ENCODE peak calls at places on chromosomes 16 and 17, in four cellular contexts. K, V, Q and P are unnamed samples.
A peak's percentile ranks its signal among the peaks of the same experiment; 100 is the strongest.

GRCh38 chr16:80936410-80936809 is 70.3 kb downstream of the CMC2 start:
- DNase-seq in Q (no peak), V (no peak), K (no peak), P (no peak)

GRCh38 chr17:43377056-43377810 is 21.6 kb upstream of the ARL4D start:
- DNase-seq in K (no peak), V (no peak), Q (no peak), P (no peak)

GRCh38 chr16:12801511-12802042 is 2.1 kb downstream of the CPPED1 start:
- DNase-seq in Q (no peak), V (peak; percentile 14), K (no peak), P (no peak)

GRCh38 chr17:78122221-78122990 is 6.1 kb downstream of the TMC6 start:
- DNase-seq in Q (no peak), V (no peak), K (no peak), P (no peak)

GRCh38 chr17:14300628-14301278 is at the start of gene HS3ST3B1:
- DNase-seq in V (peak; percentile 40), K (peak; percentile 93), Q (peak; percentile 98), P (peak; percentile 98)

GRCh38 chr17:4199818-4200402 is 56.9 kb downstream of the CYB5D2 start:
- DNase-seq in Q (no peak), K (peak; percentile 77), V (peak; percentile 75), P (no peak)

GRCh38 chr16:88659160-88659559 is 3.7 kb downstream of the MVD start:
- DNase-seq in Q (no peak), K (no peak), V (no peak), P (no peak)

GRCh38 chr17:606501-607243 is 108.0 kb downstream of the VPS53 start:
- DNase-seq in Q (no peak), V (no peak), K (no peak), P (no peak)

GRCh38 chr17:56230660-56231059 is 77.4 kb downstream of the ANKFN1 start:
- DNase-seq in V (no peak), Q (no peak), K (no peak), P (no peak)

GRCh38 chr17:64460955-64461354 is 12.0 kb downstream of the MILR1 start:
- DNase-seq in Q (no peak), V (no peak), K (no peak), P (peak; percentile 62)

GRCh38 chr16:50202926-50203624 is 50.0 kb downstream of the TENT4B start:
- DNase-seq in K (no peak), V (no peak), Q (no peak), P (no peak)

GRCh38 chr16:70800798-70801480 is at the start of gene VAC14:
- DNase-seq in V (peak; percentile 94), K (peak; percentile 97), Q (peak; percentile 94), P (peak; percentile 89)

GRCh38 chr16:70795513-70795912 is 5.4 kb downstream of the VAC14 start:
- DNase-seq in Q (no peak), V (no peak), K (no peak), P (no peak)

GRCh38 chr16:70800306-70800705 is 652 bp downstream of the VAC14 start:
- DNase-seq in Q (no peak), K (no peak), V (peak; percentile 26), P (no peak)

GRCh38 chr16:70793851-70794502 is 7.0 kb downstream of the VAC14 start:
- DNase-seq in K (no peak), Q (no peak), V (no peak), P (no peak)

DNA sequence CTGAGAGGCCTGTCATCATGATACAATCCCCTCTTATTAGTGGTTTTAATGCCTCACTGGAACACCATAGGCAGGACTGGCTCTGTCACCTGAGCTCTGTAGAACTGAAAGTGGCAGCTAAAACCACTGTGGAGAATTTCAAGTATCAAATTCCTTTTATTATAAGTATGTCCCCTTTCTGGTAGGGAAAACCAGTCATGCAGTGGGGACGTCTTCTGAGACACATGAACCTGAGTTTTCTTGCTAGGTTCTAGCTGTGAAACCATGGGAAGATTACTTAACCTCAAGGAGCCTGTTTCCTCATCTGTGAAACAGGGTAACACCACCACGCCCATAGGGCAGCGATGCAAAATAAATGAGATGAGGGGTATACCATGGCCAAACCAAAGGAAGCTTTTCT is 4.7 kb downstream of the VAC14 start:
- DNase-seq in K (no peak), V (no peak), Q (no peak), P (no peak)
- H3K4me1 ChIP-seq in K (peaks cover 11% of the 10 kb centered on the region), V (peaks cover 39% of the 10 kb centered on the region), Q (peaks cover 14% of the 10 kb centered on the region), P (peaks cover 10% of the 10 kb centered on the region)

GRCh38 chr16:47777191-47777590 is 316.1 kb downstream of the PHKB start:
- DNase-seq in K (no peak), V (no peak), Q (no peak), P (no peak)

GRCh38 chr16:47780213-47780612 is 319.1 kb downstream of the PHKB start:
- DNase-seq in Q (no peak), V (no peak), K (no peak), P (no peak)

GRCh38 chr16:47778106-47778803 is 317.1 kb downstream of the PHKB start:
- DNase-seq in Q (no peak), V (no peak), K (no peak), P (no peak)

GRCh38 chr16:47774661-47775060 is 313.5 kb downstream of the PHKB start:
- DNase-seq in V (no peak), Q (no peak), K (no peak), P (no peak)

DNA sequence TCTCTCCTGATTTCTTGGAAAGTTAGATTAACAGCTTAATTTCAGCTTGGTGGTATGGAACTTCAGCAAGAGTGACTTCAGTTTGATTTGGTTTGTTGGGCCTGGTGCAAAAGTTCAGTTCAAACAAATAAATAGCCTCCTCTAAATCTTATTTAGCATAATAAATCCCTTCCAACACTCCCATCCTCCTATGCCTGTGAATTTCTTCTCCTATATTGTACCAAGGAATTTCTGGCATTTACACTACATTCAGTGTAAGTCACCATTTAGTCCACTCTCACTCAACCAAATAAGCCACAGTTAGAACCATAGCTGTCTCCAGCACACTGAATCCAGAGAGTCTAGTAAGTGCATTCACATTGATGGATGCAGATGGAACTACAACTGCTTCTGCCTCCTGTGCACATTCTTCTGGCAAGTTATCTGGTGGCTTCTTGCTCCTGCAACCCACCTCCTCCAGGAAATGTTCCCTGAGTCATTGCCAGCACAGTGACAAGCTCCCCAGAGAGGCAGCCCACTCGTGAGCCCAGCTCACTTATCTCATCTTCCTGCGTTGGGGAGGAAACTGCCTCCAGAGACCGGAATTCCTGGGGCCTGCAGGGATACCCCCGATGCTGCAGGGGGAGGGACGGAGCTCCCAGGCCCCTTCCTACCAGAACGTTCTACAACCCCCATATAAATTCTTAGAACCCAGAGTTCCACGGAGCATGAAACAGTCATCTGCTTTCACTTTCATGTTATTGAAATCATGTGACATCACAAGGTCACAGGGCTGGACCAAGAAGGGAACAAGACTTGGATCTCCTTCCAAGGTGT is 318.3 kb downstream of the PHKB start:
- DNase-seq in Q (no peak), V (no peak), K (no peak), P (no peak)
- H3K4me3 ChIP-seq in Q (peak overlapping the region; percentile 21), V (peak overlapping the region; percentile 21), K (peak overlapping the region; percentile 24), P (peak overlapping the region; percentile 46)

GRCh38 chr16:24150282-24150681 is 105.9 kb upstream of the CACNG3 start:
- DNase-seq in K (no peak), Q (no peak), V (no peak), P (no peak)

GRCh38 chr16:24152826-24153225 is 103.3 kb upstream of the CACNG3 start:
- DNase-seq in V (no peak), Q (no peak), K (no peak), P (no peak)

GRCh38 chr16:24146523-24146922 is 109.6 kb upstream of the CACNG3 start:
- DNase-seq in V (no peak), Q (no peak), K (no peak), P (no peak)

GRCh38 chr16:24149102-24149501 is 107.0 kb upstream of the CACNG3 start:
- DNase-seq in Q (no peak), K (no peak), V (no peak), P (no peak)

DNA sequence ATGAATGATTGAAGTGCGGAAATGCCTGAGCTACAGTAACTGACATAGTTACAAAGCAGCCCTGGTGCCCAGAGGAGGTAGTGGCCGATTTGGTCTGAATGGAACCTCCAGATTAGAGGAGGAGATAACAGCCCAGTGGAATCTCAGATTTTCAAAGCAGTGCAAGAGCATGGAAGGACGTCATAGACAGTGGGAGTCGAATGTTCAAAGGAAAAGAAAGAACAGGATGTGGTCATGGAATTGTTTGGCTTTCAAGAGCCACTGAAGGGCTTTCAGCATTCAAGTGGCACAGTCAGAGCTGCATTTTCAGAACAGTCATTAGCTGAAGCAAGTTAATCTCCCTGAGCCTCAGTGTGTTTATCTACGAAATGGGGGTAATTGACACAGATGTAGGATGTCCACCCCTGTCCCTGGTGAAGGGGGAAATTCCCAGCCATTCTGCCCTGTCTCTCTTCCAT is 104.6 kb upstream of the CACNG3 start:
- DNase-seq in K (no peak), V (no peak), Q (no peak), P (no peak)
- TF ChIP-seq CTCF in K (no peak), V (no peak), Q (no peak), P (no peak)

GRCh38 chr17:7208027-7208571 is 11.5 kb downstream of the DLG4 start:
- DNase-seq in K (no peak), Q (no peak), V (no peak), P (no peak)
- H3K4me1 ChIP-seq in K (peaks cover 23% of the 10 kb centered on the region), Q (peaks cover 4% of the 10 kb centered on the region), V (peaks cover 23% of the 10 kb centered on the region), P (peaks cover 7% of the 10 kb centered on the region)

DNA sequence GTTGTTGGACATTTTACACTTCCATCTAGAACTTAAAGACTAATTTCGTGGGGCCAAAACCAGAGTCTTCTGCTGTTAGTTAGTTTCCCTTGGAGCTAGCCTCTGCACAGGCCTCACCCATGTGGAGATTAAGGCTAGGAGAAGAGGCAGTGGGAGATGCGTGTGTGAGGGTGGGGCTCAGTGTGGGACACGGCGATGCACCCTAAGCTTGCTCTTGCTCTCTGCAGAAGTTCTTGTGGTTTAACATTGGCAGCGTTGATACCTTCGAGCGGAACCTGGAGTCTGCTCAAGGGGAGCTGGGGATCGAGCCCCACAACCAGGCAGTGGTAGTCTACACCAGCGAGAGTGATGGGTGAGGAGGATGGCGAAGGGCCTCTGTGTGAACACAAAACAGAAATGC is 34.0 kb downstream of the DBNDD1 start:
- DNase-seq in V (no peak), Q (no peak), K (no peak), P (no peak)
- H3K4me3 ChIP-seq in V (no peak overlapping the region), Q (no peak overlapping the region), K (no peak overlapping the region), P (no peak overlapping the region)

GRCh38 chr17:29846298-29846697 is 83.7 kb downstream of the SSH2 start:
- DNase-seq in Q (no peak), V (no peak), K (no peak), P (no peak)
- TF ChIP-seq CTCF in Q (no peak), V (no peak), K (no peak), P (no peak)

DNA sequence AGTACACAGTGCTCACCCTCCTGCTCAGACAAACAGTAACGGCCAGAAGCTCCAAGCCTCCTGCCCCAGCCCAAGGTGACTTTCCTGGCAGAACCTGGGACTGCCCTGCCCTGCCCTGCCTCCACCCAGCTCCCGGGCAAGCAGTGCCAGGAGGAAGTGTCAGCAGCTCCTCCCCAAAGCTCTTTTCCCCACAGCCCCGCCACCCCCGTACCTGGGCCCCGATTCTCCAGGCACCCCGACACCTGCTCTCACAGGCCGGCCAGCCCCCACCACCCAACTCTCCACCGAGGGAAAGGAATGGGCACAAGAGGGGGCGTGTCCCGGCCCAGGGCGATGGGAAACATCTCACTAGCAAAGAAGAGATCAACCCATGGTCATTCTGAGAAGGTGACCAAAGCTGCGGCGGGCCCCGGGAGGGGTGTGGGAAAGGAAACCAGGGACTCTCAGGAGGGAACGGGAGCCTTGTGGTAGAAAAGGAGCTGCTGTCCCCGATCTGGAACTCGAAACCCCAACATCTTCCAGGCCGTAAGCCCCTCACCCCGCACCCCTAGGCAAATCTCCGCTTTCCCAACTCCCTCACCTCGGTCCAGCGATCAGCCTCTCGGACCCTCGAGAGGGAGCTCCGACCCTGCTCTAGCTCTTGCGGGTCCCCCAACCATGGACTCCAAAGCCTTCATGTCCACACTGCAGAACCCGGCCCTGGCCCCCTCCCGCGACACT is 1.2 kb downstream of the BCAR1 start:
- DNase-seq in Q (peak; percentile 66), V (no peak), K (no peak), P (peak; percentile 41)
- H3K4me1 ChIP-seq in Q (peaks cover 86% of the 10 kb centered on the region), V (peaks cover 15% of the 10 kb centered on the region), K (peaks cover 76% of the 10 kb centered on the region), P (peaks cover 84% of the 10 kb centered on the region)